ENCODE peak calls at places on chromosomes 3 and 15, in eight cellular contexts. L is GM23338, H is stomach, A is HepG2, R is HCT116, N is sigmoid colon, G is breast epithelium, F is K562. D is an unnamed sample.

GRCh38 chr15:93164409-93164808 is 75.4 kb upstream of the RGMA start:
- DNase-seq in A (no peak), N (no peak), L (no peak), G (no peak), R (no peak), H (no peak), F (no peak), D (no peak)

GRCh38 chr3:40718681-40719080 is 193.9 kb downstream of the ZNF621 start:
- DNase-seq in G (no peak), R (no peak), L (no peak), N (no peak), A (no peak), F (no peak), H (no peak), D (no peak)

GRCh38 chr15:40398413-40398873 is 7.2 kb upstream of the IVD start:
- DNase-seq in A (no peak), N (no peak), R (no peak), H (no peak), G (no peak), L (no peak), F (no peak), D (no peak)

GRCh38 chr3:169510378-169510777 is 153.1 kb downstream of the MECOM start:
- DNase-seq in N (no peak), G (no peak), A (no peak), L (no peak), H (no peak), R (no peak), F (no peak), D (peak)

GRCh38 chr15:41262571-41262970 is 31.5 kb downstream of the CHP1 start:
- DNase-seq in G (no peak), R (no peak), A (peak), H (no peak), N (no peak), F (no peak), L (no peak), D (no peak)

GRCh38 chr3:134544306-134544705 is 58.4 kb downstream of the CEP63 start:
- DNase-seq in H (no peak), A (no peak), G (no peak), N (no peak), L (no peak), R (no peak), F (no peak), D (no peak)

GRCh38 chr15:65424683-65425082 is 1.9 kb upstream of the IGDCC4 start:
- DNase-seq in R (no peak), L (no peak), N (peak), G (no peak), F (no peak), H (no peak), A (no peak), D (no peak)

GRCh38 chr15:82648257-82649103 is 1.3 kb upstream of the CPEB1 start:
- DNase-seq in G (no peak), H (no peak), N (no peak), L (peak), R (no peak), F (no peak), A (no peak), D (no peak)

GRCh38 chr3:79016587-79017380 is 751.0 kb downstream of the ROBO1 start:
- DNase-seq in R (no peak), F (no peak), G (no peak), A (no peak), H (no peak), L (no peak), N (no peak), D (no peak)

GRCh38 chr3:183664913-183665381 is 29.5 kb downstream of the KLHL24 start:
- DNase-seq in A (no peak), L (no peak), R (no peak), N (no peak), F (no peak), H (no peak), G (no peak), D (peak)

GRCh38 chr3:17054301-17054700 is 169.5 kb downstream of the PLCL2 start:
- DNase-seq in N (no peak), G (no peak), R (no peak), A (no peak), L (no peak), F (no peak), H (no peak), D (no peak)

GRCh38 chr3:128222771-128223386 is 69.6 kb downstream of the EEFSEC start:
- DNase-seq in F (no peak), R (no peak), H (no peak), N (no peak), G (no peak), L (no peak), A (no peak), D (no peak)

GRCh38 chr3:13841826-13842225 is 38.0 kb downstream of the WNT7A start:
- DNase-seq in L (no peak), A (no peak), G (no peak), H (no peak), N (no peak), R (no peak), F (no peak), D (no peak)

GRCh38 chr15:62975515-62975914 is 67.0 kb upstream of the TPM1 start:
- DNase-seq in L (no peak), H (no peak), R (no peak), G (no peak), A (no peak), F (no peak), N (no peak), D (no peak)

GRCh38 chr3:29478671-29479070 is 197.8 kb downstream of the RBMS3 start:
- DNase-seq in H (no peak), A (no peak), N (no peak), F (no peak), G (no peak), L (no peak), R (no peak), D (no peak)

GRCh38 chr3:130539005-130539404 is 22.0 kb downstream of the COL6A6 start:
- DNase-seq in N (no peak), F (peak), A (peak), L (peak), H (peak), R (peak), G (no peak), D (peak)

GRCh38 chr15:40282870-40283614 is at the start of gene ANKRD63:
- DNase-seq in L (peak), G (no peak), A (no peak), H (no peak), N (no peak), R (no peak), F (peak), D (peak)

GRCh38 chr3:153462550-153462949 is 300.5 kb downstream of the RAP2B start:
- DNase-seq in H (no peak), N (no peak), G (no peak), F (no peak), A (no peak), R (no peak), L (no peak), D (no peak)

GRCh38 chr3:150765949-150766720 is 3.2 kb upstream of the SIAH2 start:
- DNase-seq in R (no peak), H (no peak), A (peak), G (no peak), N (no peak), L (peak), F (peak), D (no peak)

GRCh38 chr15:56765252-56765651 is 31.9 kb upstream of the ZNF280D start:
- DNase-seq in N (no peak), F (no peak), A (no peak), H (no peak), L (no peak), R (no peak), G (no peak), D (peak)

GRCh38 chr15:71792521-71792920 is 17.8 kb upstream of the NR2E3 start:
- DNase-seq in F (no peak), H (no peak), A (no peak), R (no peak), G (no peak), L (no peak), N (no peak), D (peak)

GRCh38 chr15:96553451-96553850 is 223.0 kb downstream of the NR2F2 start:
- DNase-seq in F (no peak), G (no peak), L (no peak), A (no peak), R (no peak), H (no peak), N (no peak), D (no peak)

GRCh38 chr15:57862761-57863160 is 156.2 kb downstream of the POLR2M start:
- DNase-seq in H (no peak), F (no peak), L (no peak), N (no peak), A (no peak), G (no peak), R (no peak), D (no peak)

GRCh38 chr15:94119923-94120775 is 111.2 kb upstream of the MCTP2 start:
- DNase-seq in L (peak), A (peak), G (peak), N (peak), F (peak), H (peak), R (peak), D (peak)

GRCh38 chr3:169541528-169541927 is 122.0 kb downstream of the MECOM start:
- DNase-seq in G (no peak), L (no peak), R (no peak), F (no peak), A (no peak), H (no peak), N (no peak), D (no peak)

GRCh38 chr3:21543380-21544075 is 207.5 kb downstream of the ZNF385D start:
- DNase-seq in H (no peak), L (peak), A (no peak), G (no peak), F (no peak), R (no peak), N (no peak), D (no peak)

GRCh38 chr3:148211725-148212124 is 486.0 kb upstream of the AGTR1 start:
- DNase-seq in A (peak), N (no peak), L (no peak), H (no peak), F (no peak), G (no peak), R (peak), D (no peak)

GRCh38 chr3:184727357-184728060 is 15.6 kb upstream of the MAGEF1 start:
- DNase-seq in R (peak), L (peak), A (peak), F (peak), G (no peak), N (peak), H (peak), D (peak)

DNA sequence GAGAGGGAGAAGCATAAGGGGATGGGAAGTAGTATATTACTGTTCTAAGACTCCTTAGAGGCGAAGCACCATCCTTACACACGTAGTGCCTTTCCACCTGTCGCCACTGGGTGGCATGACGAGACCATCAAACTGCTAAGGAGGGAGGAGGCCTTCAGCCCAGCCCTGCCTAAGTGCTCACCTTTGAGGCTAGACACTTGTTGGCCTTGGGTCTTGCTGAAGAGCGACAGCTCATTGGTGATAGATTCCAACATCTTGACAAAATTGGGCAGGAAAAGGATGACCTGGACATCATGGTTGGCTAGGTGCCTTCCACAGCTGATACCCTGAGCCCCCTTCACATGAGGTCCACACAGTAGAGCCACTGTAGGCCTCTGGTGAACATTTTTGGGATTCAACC is 19.6 kb downstream of the CLK3 start:
- DNase-seq in A (peak), G (no peak), R (no peak), H (peak), L (peak), F (peak), N (no peak), D (peak)
- TF ChIP-seq POLR2AphosphoS5 in A (no peak), G (no peak), R (no peak), H (no peak), L (no peak), F (no peak), N (no peak), D (no peak)

DNA sequence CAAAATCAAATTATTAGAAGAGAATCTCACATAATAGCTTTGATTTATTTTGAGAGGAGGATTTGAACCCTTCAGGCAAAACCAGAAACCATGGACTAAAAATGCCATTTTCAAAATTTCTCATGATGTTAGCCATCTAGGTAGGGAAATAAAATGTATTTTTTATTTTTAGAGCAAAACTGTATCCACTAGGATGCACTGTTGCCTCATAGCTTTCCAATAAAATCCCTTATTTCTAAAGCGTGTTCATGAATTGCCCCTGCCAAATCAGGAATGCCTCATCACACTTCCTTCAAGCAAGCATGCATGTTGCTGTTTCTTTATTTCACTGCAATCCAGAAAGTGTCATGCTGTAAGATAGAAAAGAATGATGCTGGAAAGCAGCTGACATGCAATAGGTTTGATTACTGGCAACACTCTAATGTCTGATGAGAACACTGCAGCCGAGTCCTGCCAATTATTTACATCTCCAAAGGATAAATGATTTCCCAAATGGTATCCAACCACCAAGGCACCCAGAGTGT is 239.5 kb downstream of the CHL1 start:
- DNase-seq in L (no peak), G (no peak), A (no peak), N (no peak), F (no peak), R (no peak), H (no peak), D (no peak)
- TF ChIP-seq POLR2AphosphoS5 in L (no peak), G (no peak), A (no peak), N (no peak), F (no peak), R (no peak), H (no peak), D (no peak)

DNA sequence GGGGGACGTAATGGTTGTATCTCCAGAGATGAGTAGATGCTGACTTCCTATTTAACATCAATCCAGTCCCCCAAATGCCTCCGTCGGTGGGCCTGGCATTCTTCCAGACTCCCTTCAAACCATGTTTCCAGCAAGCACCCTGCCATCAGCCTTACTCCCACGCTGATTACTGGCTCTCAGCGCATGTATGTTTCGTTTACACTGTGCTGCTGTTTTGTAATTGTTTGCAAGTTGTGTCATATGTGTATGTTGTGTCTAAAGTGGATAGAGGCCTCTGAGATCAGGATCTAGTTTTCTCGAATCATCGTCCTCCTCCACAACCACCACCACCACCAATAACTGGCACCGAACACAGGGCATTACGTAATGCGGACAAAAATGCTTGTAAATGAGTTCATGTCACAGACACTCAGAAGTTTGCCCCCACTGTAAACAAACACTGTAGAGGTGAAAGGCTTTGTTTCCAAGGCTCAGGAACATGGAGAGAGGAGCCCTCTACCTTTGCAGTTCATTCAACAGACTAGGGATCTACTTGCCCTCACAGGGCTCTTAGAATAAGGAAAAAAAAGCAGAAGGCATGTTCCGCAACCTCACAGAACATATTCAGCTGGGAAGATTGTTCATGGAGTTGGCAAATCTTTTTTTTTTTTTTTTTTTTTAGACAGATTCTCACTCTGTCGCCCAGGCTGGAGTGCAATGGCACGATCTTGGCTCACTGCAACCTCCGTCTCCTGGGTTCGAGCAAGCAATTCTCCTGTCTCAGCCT is 46.1 kb upstream of the SEMA4B start:
- DNase-seq in N (peak), R (no peak), G (no peak), H (no peak), A (peak), F (no peak), L (no peak), D (no peak)
- TF ChIP-seq POLR2AphosphoS5 in N (no peak), R (no peak), G (no peak), H (no peak), A (no peak), F (no peak), L (no peak), D (no peak)

DNA sequence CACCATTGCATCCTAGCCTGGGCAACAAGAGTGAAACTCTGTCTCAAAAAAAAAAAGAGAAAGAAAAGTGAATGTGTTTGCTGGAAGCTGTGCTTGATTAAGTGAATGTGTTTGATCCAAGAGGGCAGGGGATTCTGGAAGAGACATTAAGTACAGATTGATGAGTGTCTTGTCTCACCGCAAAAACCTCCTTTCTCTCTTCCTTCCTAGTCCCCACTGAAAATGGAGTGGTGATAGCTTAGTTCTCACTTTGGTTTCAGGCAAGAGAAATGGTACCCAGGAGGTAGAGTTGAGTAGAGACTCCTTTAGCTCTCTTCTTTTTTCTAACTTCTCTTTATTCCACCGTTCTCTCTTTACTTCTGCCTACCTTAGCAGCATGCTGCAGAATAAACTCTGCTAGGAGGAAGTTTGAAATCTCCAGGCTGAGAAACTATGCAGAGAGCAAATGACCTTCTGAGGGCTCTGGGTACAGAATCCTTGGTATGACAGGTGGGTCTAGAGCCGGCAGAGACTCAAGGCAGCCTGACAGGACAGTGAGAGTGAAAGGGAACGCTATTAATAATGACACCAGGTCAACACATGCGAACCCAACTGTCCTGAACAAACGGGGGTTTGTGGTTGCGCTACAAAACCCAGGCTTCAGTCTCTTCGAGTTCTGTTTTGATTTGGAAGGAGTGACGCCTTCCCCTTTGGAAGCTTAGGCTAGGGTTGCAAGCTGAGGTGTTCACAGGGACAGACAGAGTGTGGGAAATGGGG is 74.9 kb downstream of the SMAD3 start:
- DNase-seq in L (no peak), F (no peak), A (no peak), H (no peak), R (no peak), G (no peak), N (peak), D (no peak)
- TF ChIP-seq POLR2AphosphoS5 in L (no peak), F (no peak), A (no peak), H (no peak), R (no peak), G (no peak), N (no peak), D (no peak)

D was measured in endothelial cell of umbilical vein.